ENCODE peak calls at places on chromosome X, in six cellular contexts. One of them, this sample, is unnamed.

GRCh38 chrX:87110142-87110541 is 407.5 kb upstream of the KLHL4 start:
- DNase-seq in bronchial epithelial cell: no peak
- DNase-seq in CD8-positive, alpha-beta T cell: no peak
- DNase-seq in hepatocyte: no peak
- DNase-seq in GM12865: no peak
- DNase-seq in vagina: no peak
- DNase-seq in this sample: no peak

GRCh38 chrX:42720209-42720608 is 57.8 kb downstream of the PPP1R2C start:
- DNase-seq in bronchial epithelial cell: no peak
- DNase-seq in CD8-positive, alpha-beta T cell: no peak
- DNase-seq in hepatocyte: no peak
- DNase-seq in GM12865: no peak
- DNase-seq in vagina: no peak
- DNase-seq in this sample: no peak

GRCh38 chrX:46574337-46574940 is 874 bp downstream of the CHST7 start:
- DNase-seq in bronchial epithelial cell: no peak
- DNase-seq in CD8-positive, alpha-beta T cell: no peak
- DNase-seq in hepatocyte: no peak
- DNase-seq in GM12865: peak
- DNase-seq in vagina: no peak
- DNase-seq in this sample: peak

GRCh38 chrX:40637687-40638086 is 9.7 kb downstream of the CXorf38 start:
- DNase-seq in bronchial epithelial cell: peak
- DNase-seq in CD8-positive, alpha-beta T cell: no peak
- DNase-seq in hepatocyte: no peak
- DNase-seq in GM12865: no peak
- DNase-seq in vagina: no peak
- DNase-seq in this sample: peak

GRCh38 chrX:154091678-154092077 is 5.8 kb downstream of the MECP2 start:
- DNase-seq in bronchial epithelial cell: no peak
- DNase-seq in CD8-positive, alpha-beta T cell: no peak
- DNase-seq in hepatocyte: peak
- DNase-seq in GM12865: no peak
- DNase-seq in vagina: no peak
- DNase-seq in this sample: no peak

GRCh38 chrX:44871114-44871645 is 1.8 kb upstream of the KDM6A start:
- DNase-seq in bronchial epithelial cell: no peak
- DNase-seq in CD8-positive, alpha-beta T cell: no peak
- DNase-seq in hepatocyte: peak
- DNase-seq in GM12865: no peak
- DNase-seq in vagina: no peak
- DNase-seq in this sample: peak

GRCh38 chrX:134377537-134377936 is 82.4 kb upstream of the HPRT1 start:
- DNase-seq in bronchial epithelial cell: peak
- DNase-seq in CD8-positive, alpha-beta T cell: peak
- DNase-seq in hepatocyte: peak
- DNase-seq in GM12865: peak
- DNase-seq in vagina: no peak
- DNase-seq in this sample: peak

GRCh38 chrX:150211988-150212387 is 151.1 kb upstream of the MAMLD1 start:
- DNase-seq in bronchial epithelial cell: peak
- DNase-seq in CD8-positive, alpha-beta T cell: no peak
- DNase-seq in hepatocyte: no peak
- DNase-seq in GM12865: no peak
- DNase-seq in vagina: no peak
- DNase-seq in this sample: peak

GRCh38 chrX:3717742-3718420 is 4.4 kb upstream of the PRKX start:
- DNase-seq in bronchial epithelial cell: peak
- DNase-seq in CD8-positive, alpha-beta T cell: no peak
- DNase-seq in hepatocyte: no peak
- DNase-seq in GM12865: no peak
- DNase-seq in vagina: no peak
- DNase-seq in this sample: peak

GRCh38 chrX:65587616-65588526 is 53.3 kb upstream of the LAS1L start:
- DNase-seq in bronchial epithelial cell: peak
- DNase-seq in CD8-positive, alpha-beta T cell: no peak
- DNase-seq in hepatocyte: peak
- DNase-seq in GM12865: no peak
- DNase-seq in vagina: peak
- DNase-seq in this sample: peak

GRCh38 chrX:144722307-144722706 is 525.0 kb upstream of the SPANXN1 start:
- DNase-seq in bronchial epithelial cell: no peak
- DNase-seq in CD8-positive, alpha-beta T cell: no peak
- DNase-seq in hepatocyte: no peak
- DNase-seq in GM12865: no peak
- DNase-seq in vagina: no peak
- DNase-seq in this sample: no peak

GRCh38 chrX:86002076-86002896 is 45.1 kb downstream of the CHM start:
- DNase-seq in bronchial epithelial cell: peak
- DNase-seq in CD8-positive, alpha-beta T cell: peak
- DNase-seq in hepatocyte: peak
- DNase-seq in GM12865: peak
- DNase-seq in vagina: no peak
- DNase-seq in this sample: peak

GRCh38 chrX:127030011-127030738 is 210.6 kb downstream of the PRR32 start:
- DNase-seq in bronchial epithelial cell: no peak
- DNase-seq in CD8-positive, alpha-beta T cell: no peak
- DNase-seq in hepatocyte: no peak
- DNase-seq in GM12865: no peak
- DNase-seq in vagina: no peak
- DNase-seq in this sample: no peak

GRCh38 chrX:47817897-47818296 is 18.8 kb upstream of the ZNF81 start:
- DNase-seq in bronchial epithelial cell: no peak
- DNase-seq in CD8-positive, alpha-beta T cell: no peak
- DNase-seq in hepatocyte: no peak
- DNase-seq in GM12865: no peak
- DNase-seq in vagina: no peak
- DNase-seq in this sample: no peak

GRCh38 chrX:78327370-78328048 is at the start of gene CYSLTR1:
- DNase-seq in bronchial epithelial cell: no peak
- DNase-seq in CD8-positive, alpha-beta T cell: no peak
- DNase-seq in hepatocyte: no peak
- DNase-seq in GM12865: peak
- DNase-seq in vagina: no peak
- DNase-seq in this sample: no peak

GRCh38 chrX:16836371-16836770 is 33.8 kb downstream of the RBBP7 start:
- DNase-seq in bronchial epithelial cell: peak
- DNase-seq in CD8-positive, alpha-beta T cell: no peak
- DNase-seq in hepatocyte: peak
- DNase-seq in GM12865: peak
- DNase-seq in vagina: no peak
- DNase-seq in this sample: peak

GRCh38 chrX:129981752-129982299 is 609 bp upstream of the BCORL1 start:
- DNase-seq in bronchial epithelial cell: no peak
- DNase-seq in CD8-positive, alpha-beta T cell: no peak
- DNase-seq in hepatocyte: no peak
- DNase-seq in GM12865: no peak
- DNase-seq in vagina: no peak
- DNase-seq in this sample: no peak

GRCh38 chrX:134646170-134646569 is 12.1 kb downstream of the PLAC1 start:
- DNase-seq in bronchial epithelial cell: no peak
- DNase-seq in CD8-positive, alpha-beta T cell: no peak
- DNase-seq in hepatocyte: no peak
- DNase-seq in GM12865: no peak
- DNase-seq in vagina: no peak
- DNase-seq in this sample: no peak

GRCh38 chrX:110418220-110418856 is 59.7 kb downstream of the RTL9 start:
- DNase-seq in bronchial epithelial cell: peak
- DNase-seq in CD8-positive, alpha-beta T cell: no peak
- DNase-seq in hepatocyte: peak
- DNase-seq in GM12865: no peak
- DNase-seq in vagina: no peak
- DNase-seq in this sample: peak

GRCh38 chrX:24023972-24024664 is 2.9 kb downstream of the KLHL15 start:
- DNase-seq in bronchial epithelial cell: peak
- DNase-seq in CD8-positive, alpha-beta T cell: no peak
- DNase-seq in hepatocyte: peak
- DNase-seq in GM12865: peak
- DNase-seq in vagina: no peak
- DNase-seq in this sample: no peak

GRCh38 chrX:104136241-104137019 is 20.4 kb downstream of the SLC25A53 start:
- DNase-seq in bronchial epithelial cell: peak
- DNase-seq in CD8-positive, alpha-beta T cell: peak
- DNase-seq in hepatocyte: peak
- DNase-seq in GM12865: peak
- DNase-seq in vagina: no peak
- DNase-seq in this sample: peak

GRCh38 chrX:17692709-17693346 is 44.5 kb upstream of the SCML1 start:
- DNase-seq in bronchial epithelial cell: peak
- DNase-seq in CD8-positive, alpha-beta T cell: no peak
- DNase-seq in hepatocyte: no peak
- DNase-seq in GM12865: no peak
- DNase-seq in vagina: no peak
- DNase-seq in this sample: peak

GRCh38 chrX:16786791-16787735 is 797 bp downstream of the TXLNG start:
- DNase-seq in bronchial epithelial cell: no peak
- DNase-seq in CD8-positive, alpha-beta T cell: peak
- DNase-seq in hepatocyte: peak
- DNase-seq in GM12865: peak
- DNase-seq in vagina: no peak
- DNase-seq in this sample: no peak

GRCh38 chrX:76127341-76127740 is 45.5 kb upstream of the PBDC1 start:
- DNase-seq in bronchial epithelial cell: no peak
- DNase-seq in CD8-positive, alpha-beta T cell: no peak
- DNase-seq in hepatocyte: peak
- DNase-seq in GM12865: peak
- DNase-seq in vagina: no peak
- DNase-seq in this sample: no peak

GRCh38 chrX:116345953-116346352 is 90.5 kb upstream of the SLC6A14 start:
- DNase-seq in bronchial epithelial cell: no peak
- DNase-seq in CD8-positive, alpha-beta T cell: no peak
- DNase-seq in hepatocyte: no peak
- DNase-seq in GM12865: peak
- DNase-seq in vagina: no peak
- DNase-seq in this sample: no peak

GRCh38 chrX:22666441-22666840 is 333.3 kb upstream of the DDX53 start:
- DNase-seq in bronchial epithelial cell: no peak
- DNase-seq in CD8-positive, alpha-beta T cell: no peak
- DNase-seq in hepatocyte: peak
- DNase-seq in GM12865: peak
- DNase-seq in vagina: no peak
- DNase-seq in this sample: peak

DNA sequence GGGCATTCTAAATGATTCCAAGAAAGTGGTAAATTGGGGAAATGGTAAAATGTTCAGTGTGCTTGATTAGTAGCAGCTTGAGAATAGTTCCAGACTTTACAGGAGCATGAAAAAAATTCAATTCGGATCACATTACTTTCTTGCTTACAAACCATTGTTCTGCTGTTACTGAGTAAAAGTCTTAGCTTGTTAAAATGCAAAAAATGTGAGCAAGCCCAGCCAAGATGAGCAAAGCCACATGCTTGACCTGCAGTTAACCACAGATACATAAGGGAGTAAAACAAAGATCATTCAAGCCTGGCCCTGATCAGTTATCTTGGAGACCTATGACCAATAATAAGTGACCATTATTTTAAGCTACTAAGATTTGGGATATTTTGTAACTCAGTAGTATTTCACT is 562.9 kb upstream of the MAGEB2 start:
- DNase-seq in bronchial epithelial cell: peak
- DNase-seq in CD8-positive, alpha-beta T cell: no peak
- DNase-seq in hepatocyte: no peak
- DNase-seq in GM12865: no peak
- DNase-seq in vagina: no peak
- DNase-seq in this sample: peak
- H3K4me3 ChIP-seq in bronchial epithelial cell: no peak
- H3K4me3 ChIP-seq in CD8-positive, alpha-beta T cell: no peak
- H3K4me3 ChIP-seq in hepatocyte: no peak
- H3K4me3 ChIP-seq in GM12865: no peak
- H3K4me3 ChIP-seq in vagina: no peak
- H3K4me3 ChIP-seq in this sample: no peak

DNA sequence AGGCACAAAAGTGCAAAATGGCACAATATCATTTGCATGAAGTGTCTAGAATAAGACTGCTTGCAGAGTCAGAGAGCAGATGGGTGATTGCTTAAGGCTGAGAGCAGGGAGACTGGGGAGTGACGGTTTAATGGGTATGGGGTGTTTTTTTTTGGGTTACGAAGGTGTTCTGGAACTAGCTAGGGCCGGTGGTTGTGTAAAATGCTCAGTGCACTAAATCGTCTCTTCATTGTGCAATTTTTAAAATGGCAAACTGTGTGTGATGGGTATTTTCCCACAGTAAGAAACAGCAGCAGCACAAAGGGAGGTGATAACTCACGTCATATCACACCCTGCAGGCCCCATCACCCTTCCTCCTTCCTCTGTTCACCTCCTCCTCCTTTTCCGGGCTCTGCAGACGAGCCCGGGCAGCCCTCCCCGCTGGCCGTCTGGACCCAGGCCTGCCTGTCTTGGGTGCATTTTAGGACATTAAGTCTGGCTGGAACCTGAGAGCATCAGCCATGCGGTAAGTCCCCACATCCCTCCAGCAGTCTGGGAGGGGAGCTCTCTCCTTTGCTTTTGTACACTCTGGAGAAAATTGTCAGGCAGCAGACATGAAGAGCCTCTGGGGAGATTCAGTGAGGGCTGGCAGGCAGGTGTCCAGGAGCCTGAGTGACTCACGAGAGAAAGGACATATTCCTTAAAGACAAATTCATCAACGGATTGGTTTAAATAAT is 42.7 kb downstream of the ASMT start:
- DNase-seq in bronchial epithelial cell: peak
- DNase-seq in CD8-positive, alpha-beta T cell: peak
- DNase-seq in hepatocyte: no peak
- DNase-seq in GM12865: peak
- DNase-seq in vagina: no peak
- DNase-seq in this sample: peak
- TF ChIP-seq CTCF in bronchial epithelial cell: no peak
- TF ChIP-seq CTCF in CD8-positive, alpha-beta T cell: no peak
- TF ChIP-seq CTCF in hepatocyte: no peak
- TF ChIP-seq CTCF in GM12865: no peak
- TF ChIP-seq CTCF in vagina: no peak
- TF ChIP-seq CTCF in this sample: peak

DNA sequence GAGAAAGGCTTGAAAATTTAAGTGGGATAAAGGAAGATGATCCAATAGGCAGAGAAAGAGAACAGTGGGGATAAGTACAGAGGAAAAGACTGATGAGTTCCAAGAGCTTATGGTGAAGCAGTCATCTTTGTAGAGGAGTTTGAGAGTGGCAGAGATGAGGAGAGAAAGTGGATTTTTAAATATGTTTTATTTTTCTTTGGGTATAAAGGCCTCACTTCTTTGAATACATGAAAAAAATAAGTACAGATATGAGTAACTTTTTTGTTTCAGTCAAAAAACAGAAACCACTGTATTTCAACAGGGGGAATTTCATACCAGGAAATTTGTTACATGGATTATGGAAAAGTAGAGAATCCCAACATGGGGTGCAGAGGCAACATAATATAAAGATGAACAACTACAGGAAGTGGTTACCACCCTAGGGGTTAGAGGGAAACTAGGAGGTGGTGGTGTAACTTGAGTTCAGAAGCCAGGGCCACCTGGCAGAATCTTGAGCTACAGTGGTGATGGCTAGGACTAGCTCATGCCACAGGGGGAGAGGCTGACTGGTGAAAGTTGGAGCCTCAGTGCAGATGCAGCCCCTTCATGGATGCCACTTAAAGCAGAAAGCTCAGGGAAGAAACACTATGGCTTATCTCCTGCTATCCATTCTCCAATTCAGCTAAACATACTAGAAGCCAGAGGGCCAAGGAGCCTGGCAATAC is 3.4 kb upstream of the CYBB start:
- DNase-seq in bronchial epithelial cell: no peak
- DNase-seq in CD8-positive, alpha-beta T cell: no peak
- DNase-seq in hepatocyte: no peak
- DNase-seq in GM12865: peak
- DNase-seq in vagina: no peak
- DNase-seq in this sample: no peak
- H3K4me3 ChIP-seq in bronchial epithelial cell: no peak
- H3K4me3 ChIP-seq in CD8-positive, alpha-beta T cell: no peak
- H3K4me3 ChIP-seq in hepatocyte: no peak
- H3K4me3 ChIP-seq in GM12865: no peak
- H3K4me3 ChIP-seq in vagina: no peak
- H3K4me3 ChIP-seq in this sample: no peak

GRCh38 chrX:107775734-107776511 is at the start of gene TSC22D3:
- DNase-seq in bronchial epithelial cell: peak
- DNase-seq in CD8-positive, alpha-beta T cell: peak
- DNase-seq in hepatocyte: peak
- DNase-seq in GM12865: peak
- DNase-seq in vagina: peak
- DNase-seq in this sample: peak
- TF ChIP-seq CTCF in bronchial epithelial cell: peak
- TF ChIP-seq CTCF in CD8-positive, alpha-beta T cell: no peak
- TF ChIP-seq CTCF in hepatocyte: peak
- TF ChIP-seq CTCF in GM12865: no peak
- TF ChIP-seq CTCF in vagina: no peak
- TF ChIP-seq CTCF in this sample: no peak

This sample was measured in epithelial cell of esophagus.